ENCODE peak calls at places on chromosomes 6 and 20, in nine cellular contexts. F, X, C, A, J, R, Y, Z and W are unnamed samples.
A peak's percentile ranks its signal among the peaks of the same experiment; 100 is the strongest.

GRCh38 chr20:18585134-18585533 is 2.7 kb upstream of the DTD1 start:
- DNase-seq in F (no peak), X (no peak), C (peak; percentile 21), A (no peak), J (no peak), R (no peak), Y (no peak), Z (no peak), W (no peak)

GRCh38 chr20:35939264-35939663 is 15.0 kb downstream of the SCAND1 start:
- DNase-seq in F (no peak), X (no peak), C (no peak), A (no peak), J (no peak), R (no peak), Y (no peak), Z (no peak), W (no peak)

GRCh38 chr6:14734416-14735340 is 511.2 kb upstream of the JARID2 start:
- DNase-seq in F (no peak), X (no peak), C (peak; percentile 98), A (peak; percentile 55), J (no peak), R (peak; percentile 28), Y (no peak), Z (no peak), W (peak; percentile 43)

GRCh38 chr6:160882741-160883340 is 108.7 kb upstream of the MAP3K4 start:
- DNase-seq in F (no peak), X (no peak), C (peak; percentile 59), A (no peak), J (no peak), R (no peak), Y (no peak), Z (peak; percentile 1), W (no peak)

GRCh38 chr20:48898210-48898609 is 23.3 kb upstream of the ARFGEF2 start:
- DNase-seq in F (no peak), X (no peak), C (no peak), A (no peak), J (no peak), R (no peak), Y (no peak), Z (no peak), W (no peak)

GRCh38 chr6:168131464-168132415 is 52.7 kb upstream of the FRMD1 start:
- DNase-seq in F (peak; percentile 24), X (no peak), C (no peak), A (peak; percentile 11), J (peak; percentile 7), R (no peak), Y (no peak), Z (no peak), W (no peak)

GRCh38 chr6:98946877-98947410 is 802 bp downstream of the FBXL4 start:
- DNase-seq in F (peak; percentile 31), X (peak; percentile 31), C (peak; percentile 26), A (no peak), J (no peak), R (peak; percentile 6), Y (peak; percentile 42), Z (peak; percentile 19), W (no peak)

GRCh38 chr6:378090-378957 is 13.2 kb upstream of the IRF4 start:
- DNase-seq in F (no peak), X (no peak), C (no peak), A (no peak), J (no peak), R (no peak), Y (no peak), Z (no peak), W (peak; percentile 75)

GRCh38 chr20:17749979-17750721 is 50.4 kb downstream of the BANF2 start:
- DNase-seq in F (peak; percentile 51), X (no peak), C (peak; percentile 68), A (peak; percentile 34), J (no peak), R (peak; percentile 17), Y (no peak), Z (no peak), W (no peak)

GRCh38 chr20:64155258-64156135 is 8.8 kb upstream of the MYT1 start:
- DNase-seq in F (no peak), X (peak; percentile 92), C (no peak), A (no peak), J (no peak), R (no peak), Y (no peak), Z (no peak), W (no peak)

GRCh38 chr20:61569836-61570235 is 317.8 kb downstream of the CDH4 start:
- DNase-seq in F (no peak), X (no peak), C (no peak), A (no peak), J (no peak), R (no peak), Y (no peak), Z (no peak), W (no peak)

GRCh38 chr20:62561948-62562347 is 80.4 kb upstream of the SLCO4A1 start:
- DNase-seq in F (no peak), X (no peak), C (no peak), A (no peak), J (no peak), R (no peak), Y (no peak), Z (no peak), W (no peak)

GRCh38 chr20:45012682-45013302 is 46.5 kb downstream of the STK4 start:
- DNase-seq in F (no peak), X (no peak), C (peak; percentile 37), A (no peak), J (no peak), R (no peak), Y (no peak), Z (no peak), W (no peak)

GRCh38 chr6:3229566-3230274 is 2.3 kb upstream of the TUBB2B start:
- DNase-seq in F (no peak), X (peak; percentile 50), C (no peak), A (no peak), J (peak; percentile 42), R (no peak), Y (no peak), Z (no peak), W (no peak)
- TF ChIP-seq CTCF in F (no peak), X (no peak), C (no peak), A (no peak), J (peak; percentile 19), R (no peak), Y (no peak), Z (no peak), W (no peak)

DNA sequence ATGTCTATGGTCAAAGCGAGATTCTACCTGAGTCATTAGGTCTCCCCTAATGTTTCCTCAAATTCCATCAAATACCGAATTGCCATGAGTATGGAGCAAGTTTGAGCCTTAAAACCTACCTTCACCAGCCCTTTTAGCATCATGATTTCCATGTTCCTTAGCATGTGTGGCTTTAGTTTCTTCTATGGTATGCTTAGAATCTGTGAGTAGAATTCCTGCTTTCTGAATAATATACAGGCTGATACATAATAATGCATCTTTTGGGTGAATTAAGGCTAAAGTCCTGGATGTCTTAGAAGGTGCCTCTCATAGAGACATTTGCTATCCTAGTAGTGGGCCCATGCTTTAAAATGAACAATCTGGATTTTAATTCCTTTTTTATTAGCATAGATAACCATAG is 31.9 kb downstream of the TSPYL4 start:
- DNase-seq in F (no peak), X (no peak), C (no peak), A (no peak), J (no peak), R (no peak), Y (no peak), Z (no peak), W (no peak)
- TF ChIP-seq CTCF in F (no peak), X (no peak), C (no peak), A (no peak), J (no peak), R (no peak), Y (no peak), Z (no peak), W (no peak)

DNA sequence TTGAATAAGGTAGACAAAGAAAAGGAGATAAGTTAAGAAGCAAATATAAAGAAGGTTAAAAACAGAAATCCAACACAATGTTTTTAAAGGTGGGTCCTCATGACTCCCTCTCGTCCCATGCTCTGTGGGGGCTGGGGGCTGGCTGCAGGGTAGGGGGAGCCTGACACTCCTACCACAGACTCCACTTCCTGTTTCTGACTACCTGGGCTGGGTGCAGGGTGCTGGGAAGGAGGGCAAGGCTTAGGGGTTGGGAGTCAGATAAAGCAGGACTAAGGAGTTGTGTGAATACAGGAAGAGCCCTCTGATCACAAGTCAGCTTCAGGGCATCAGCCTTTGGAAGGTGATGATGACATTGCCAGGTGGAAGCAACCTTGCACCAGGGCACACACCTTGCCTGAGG is 277.0 kb upstream of the SGK1 start:
- DNase-seq in F (no peak), X (no peak), C (no peak), A (no peak), J (no peak), R (no peak), Y (no peak), Z (no peak), W (no peak)
- TF ChIP-seq CTCF in F (no peak), X (no peak), C (no peak), A (no peak), J (no peak), R (no peak), Y (no peak), Z (no peak), W (no peak)

GRCh38 chr20:4235512-4236043 is 220.2 kb upstream of the RNF24 start:
- DNase-seq in F (no peak), X (no peak), C (no peak), A (no peak), J (no peak), R (no peak), Y (no peak), Z (no peak), W (no peak)

GRCh38 chr20:4234664-4235063 is 219.3 kb upstream of the RNF24 start:
- DNase-seq in F (no peak), X (no peak), C (no peak), A (no peak), J (no peak), R (no peak), Y (no peak), Z (no peak), W (no peak)

GRCh38 chr20:4234128-4234527 is 218.8 kb upstream of the RNF24 start:
- DNase-seq in F (no peak), X (no peak), C (peak; percentile 96), A (peak; percentile 21), J (no peak), R (no peak), Y (no peak), Z (no peak), W (no peak)

GRCh38 chr20:4230651-4231050 is 215.3 kb upstream of the RNF24 start:
- DNase-seq in F (no peak), X (no peak), C (no peak), A (no peak), J (no peak), R (no peak), Y (no peak), Z (no peak), W (no peak)

GRCh38 chr20:4233520-4233919 is 218.2 kb upstream of the RNF24 start:
- DNase-seq in F (no peak), X (no peak), C (no peak), A (no peak), J (no peak), R (no peak), Y (no peak), Z (no peak), W (no peak)
- TF ChIP-seq CTCF in F (no peak), X (peak; percentile 47), C (peak; percentile 35), A (no peak), J (no peak), R (no peak), Y (no peak), Z (peak; percentile 19), W (peak; percentile 24)